ENCODE peak calls at places on chromosomes 2 and 18, in seven cellular contexts. O is gastrocnemius medialis; Y is CD8-positive, alpha-beta T cell; P is psoas muscle; L is cardiac muscle cell; X is OCI-LY7; A is mucosa of descending colon. F is an unnamed sample.

GRCh38 chr2:209463835-209464234 is 40.0 kb downstream of the MAP2 start:
- DNase-seq in O (no peak), Y (no peak), P (no peak), L (no peak), X (no peak), A (no peak), F (no peak)

GRCh38 chr18:32321826-32322225 is 132.0 kb downstream of the MEP1B start:
- DNase-seq in O (no peak), Y (no peak), P (no peak), L (no peak), X (no peak), A (no peak), F (no peak)

GRCh38 chr2:18626256-18626668 is 36.9 kb upstream of the NT5C1B start:
- DNase-seq in O (no peak), Y (no peak), P (no peak), L (peak), X (no peak), A (no peak), F (no peak)

GRCh38 chr2:222976521-222977076 is 75.4 kb upstream of the KCNE4 start:
- DNase-seq in O (no peak), Y (no peak), P (no peak), L (no peak), X (no peak), A (no peak), F (no peak)

GRCh38 chr2:95082479-95082878 is 39.1 kb downstream of the MRPS5 start:
- DNase-seq in O (no peak), Y (no peak), P (no peak), L (no peak), X (no peak), A (no peak), F (no peak)

GRCh38 chr18:25341861-25342260 is 10.1 kb downstream of the ZNF521 start:
- DNase-seq in O (no peak), Y (no peak), P (no peak), L (no peak), X (no peak), A (no peak), F (no peak)

GRCh38 chr2:37267685-37268084 is 36.2 kb downstream of the NDUFAF7 start:
- DNase-seq in O (no peak), Y (no peak), P (no peak), L (no peak), X (no peak), A (no peak), F (no peak)

GRCh38 chr2:218367415-218368149 is 10.9 kb downstream of the CATIP start:
- DNase-seq in O (peak), Y (peak), P (peak), L (peak), X (peak), A (peak), F (peak)

GRCh38 chr2:150888337-150888736 is 373.3 kb downstream of the RBM43 start:
- DNase-seq in O (no peak), Y (no peak), P (no peak), L (peak), X (no peak), A (no peak), F (no peak)

GRCh38 chr18:32425466-32425865 is 45.2 kb downstream of the GAREM1 start:
- DNase-seq in O (no peak), Y (no peak), P (no peak), L (peak), X (no peak), A (no peak), F (no peak)

GRCh38 chr18:58409802-58410445 is 219.0 kb downstream of the ALPK2 start:
- DNase-seq in O (no peak), Y (no peak), P (no peak), L (no peak), X (no peak), A (no peak), F (no peak)

GRCh38 chr2:10912076-10912731 is 470 bp downstream of the KCNF1 start:
- DNase-seq in O (no peak), Y (no peak), P (no peak), L (no peak), X (no peak), A (no peak), F (no peak)

GRCh38 chr18:28113271-28114023 is 63.5 kb downstream of the CDH2 start:
- DNase-seq in O (no peak), Y (no peak), P (no peak), L (no peak), X (no peak), A (no peak), F (no peak)

GRCh38 chr2:154256136-154256535 is 384.4 kb downstream of the GALNT13 start:
- DNase-seq in O (no peak), Y (no peak), P (no peak), L (no peak), X (no peak), A (no peak), F (no peak)

GRCh38 chr2:101753720-101754490 is 56.4 kb downstream of the MAP4K4 start:
- DNase-seq in O (no peak), Y (no peak), P (no peak), L (no peak), X (no peak), A (no peak), F (no peak)

GRCh38 chr2:195333869-195334268 is 323.2 kb upstream of the SLC39A10 start:
- DNase-seq in O (no peak), Y (no peak), P (no peak), L (no peak), X (peak), A (no peak), F (no peak)

GRCh38 chr18:22129778-22130177 is 39.6 kb upstream of the GATA6 start:
- DNase-seq in O (no peak), Y (no peak), P (no peak), L (no peak), X (no peak), A (no peak), F (no peak)

GRCh38 chr2:156023266-156023879 is 309.1 kb downstream of the NR4A2 start:
- DNase-seq in O (no peak), Y (no peak), P (no peak), L (no peak), X (no peak), A (no peak), F (no peak)
- H3K4me3 ChIP-seq in O (no peak), Y (no peak), P (no peak), L (no peak), X (no peak), A (no peak), F (no peak)

GRCh38 chr2:1745171-1746023 is 1.1 kb upstream of the PXDN start:
- DNase-seq in O (no peak), Y (no peak), P (no peak), L (no peak), X (no peak), A (no peak), F (no peak)
- H3K4me3 ChIP-seq in O (peak), Y (no peak), P (peak), L (peak), X (no peak), A (no peak), F (peak)

GRCh38 chr2:164839914-164840457 is 1.6 kb downstream of the COBLL1 start:
- DNase-seq in O (no peak), Y (no peak), P (no peak), L (peak), X (no peak), A (no peak), F (no peak)
- H3K4me3 ChIP-seq in O (peak), Y (no peak), P (peak), L (peak), X (no peak), A (no peak), F (peak)

DNA sequence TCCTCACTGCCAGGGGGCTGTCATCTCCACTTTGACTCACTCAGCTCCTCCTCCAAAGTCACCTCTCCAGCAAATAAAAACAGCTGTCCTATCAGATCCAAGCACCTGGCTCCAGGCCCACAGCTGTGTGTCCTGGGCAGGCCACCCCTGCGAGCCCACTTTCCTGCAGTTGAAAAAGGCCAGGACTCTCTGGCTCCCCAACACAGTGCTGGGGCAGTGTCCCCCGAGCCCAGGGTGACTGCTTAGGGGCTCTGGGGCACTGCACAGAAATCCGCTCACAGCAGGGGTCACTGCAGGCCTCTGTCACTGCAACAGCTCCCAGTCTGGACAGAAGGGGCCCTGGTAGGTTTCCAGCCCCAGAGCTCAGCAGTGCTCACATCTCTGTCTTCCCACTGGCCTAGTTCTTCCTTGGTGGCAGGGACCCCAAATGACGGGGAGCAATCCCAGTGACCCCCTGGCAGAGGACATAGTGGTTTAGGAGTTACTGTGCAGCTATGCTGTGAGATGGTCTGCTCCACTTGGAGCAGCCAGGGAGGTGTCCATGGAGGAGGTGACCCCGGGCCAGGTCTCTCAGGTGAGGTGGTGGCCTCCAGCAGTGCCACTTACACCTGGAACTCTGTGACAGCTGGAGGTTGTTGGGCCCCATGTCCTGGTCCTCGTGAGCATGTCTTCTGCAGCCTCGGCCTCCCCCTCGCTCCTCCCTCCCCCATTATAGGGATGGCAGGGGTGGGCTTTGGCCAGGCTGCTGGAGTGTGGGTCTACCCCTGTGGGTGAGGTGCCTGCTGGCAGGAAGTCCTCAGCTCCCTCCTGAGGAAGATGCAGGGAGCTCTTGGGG is 35.5 kb downstream of the HS6ST1 start:
- DNase-seq in O (no peak), Y (no peak), P (peak), L (no peak), X (no peak), A (peak), F (peak)
- H3K4me3 ChIP-seq in O (no peak), Y (no peak), P (no peak), L (no peak), X (no peak), A (no peak), F (no peak)

GRCh38 chr2:61178603-61179545 is 16.9 kb downstream of the C2orf74 start:
- DNase-seq in O (peak), Y (no peak), P (no peak), L (peak), X (peak), A (peak), F (peak)

GRCh38 chr2:61182059-61182383 is 20.0 kb downstream of the C2orf74 start:
- DNase-seq in O (no peak), Y (no peak), P (no peak), L (no peak), X (no peak), A (no peak), F (no peak)

GRCh38 chr2:61179701-61180639 is 18.0 kb downstream of the C2orf74 start:
- DNase-seq in O (peak), Y (no peak), P (peak), L (peak), X (no peak), A (peak), F (no peak)

GRCh38 chr2:61181382-61182058 is 19.5 kb downstream of the C2orf74 start:
- DNase-seq in O (no peak), Y (no peak), P (no peak), L (peak), X (no peak), A (no peak), F (no peak)

GRCh38 chr2:61180686-61181085 is 18.7 kb downstream of the C2orf74 start:
- DNase-seq in O (no peak), Y (no peak), P (no peak), L (no peak), X (no peak), A (no peak), F (no peak)
- H3K4me3 ChIP-seq in O (no peak), Y (no peak), P (no peak), L (no peak), X (no peak), A (no peak), F (no peak)

DNA sequence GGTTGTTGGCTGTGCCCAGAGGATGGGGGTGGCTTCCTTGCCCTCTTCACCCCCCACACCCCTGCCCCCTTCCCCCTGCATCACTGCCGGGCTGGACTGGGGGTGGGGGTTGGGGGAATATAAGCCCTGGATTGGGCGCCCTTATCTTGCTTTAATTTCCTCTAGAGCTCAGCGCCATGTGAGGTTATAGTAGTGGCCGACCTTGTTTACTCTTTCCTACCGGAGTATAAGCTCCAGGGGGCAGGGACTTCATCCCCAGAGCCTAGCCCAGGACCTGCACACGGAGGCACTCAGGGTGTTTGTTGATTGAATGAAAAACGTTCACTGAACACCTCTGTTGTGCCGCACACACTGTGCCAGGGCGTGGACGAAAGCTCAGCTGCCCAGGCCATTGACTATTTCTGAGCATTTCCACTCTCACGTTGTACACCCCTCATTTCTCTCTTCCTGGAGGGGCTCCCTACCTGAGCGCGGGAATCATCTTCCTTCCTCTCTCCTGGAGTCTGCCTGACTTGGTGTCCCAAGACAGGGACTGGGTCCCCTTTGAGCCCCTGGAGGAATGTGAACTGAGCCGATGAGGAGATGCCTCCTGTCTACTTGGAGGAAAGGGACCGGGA is 9.3 kb upstream of the SPATA3 start:
- DNase-seq in O (no peak), Y (no peak), P (no peak), L (no peak), X (no peak), A (no peak), F (no peak)
- H3K4me3 ChIP-seq in O (peak), Y (peak), P (peak), L (peak), X (no peak), A (no peak), F (peak)

GRCh38 chr2:169815849-169816248 is 8.9 kb downstream of the METTL5 start:
- DNase-seq in O (no peak), Y (no peak), P (no peak), L (peak), X (no peak), A (no peak), F (no peak)
- H3K4me3 ChIP-seq in O (no peak), Y (no peak), P (no peak), L (no peak), X (no peak), A (no peak), F (no peak)

GRCh38 chr2:127408807-127409099 is 9.5 kb upstream of the PROC start:
- DNase-seq in O (no peak), Y (no peak), P (no peak), L (no peak), X (no peak), A (no peak), F (no peak)
- H3K4me3 ChIP-seq in O (peak), Y (no peak), P (peak), L (peak), X (no peak), A (no peak), F (peak)

DNA sequence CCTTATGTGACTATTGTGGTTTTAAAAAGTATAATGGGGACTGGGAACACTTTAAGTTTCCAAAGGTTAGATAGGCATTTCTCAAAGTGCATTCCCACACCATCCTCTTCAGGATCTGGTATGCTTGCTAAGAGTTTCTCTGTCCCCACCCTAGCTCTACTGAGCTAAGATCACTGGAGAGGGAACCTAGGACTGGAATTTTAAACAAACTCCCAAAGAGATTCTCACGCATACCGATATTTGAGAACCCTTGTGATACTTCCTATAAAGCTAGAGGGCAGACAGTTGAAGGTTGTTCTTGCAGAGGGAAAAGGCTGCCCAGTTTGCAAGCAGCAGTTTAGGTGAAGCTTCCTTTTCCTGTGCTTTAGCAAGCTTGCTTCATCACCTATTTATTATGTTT is 3.7 kb downstream of the CNRIP1 start:
- DNase-seq in O (no peak), Y (no peak), P (no peak), L (no peak), X (peak), A (no peak), F (no peak)
- H3K4me3 ChIP-seq in O (no peak), Y (no peak), P (no peak), L (no peak), X (no peak), A (no peak), F (no peak)

DNA sequence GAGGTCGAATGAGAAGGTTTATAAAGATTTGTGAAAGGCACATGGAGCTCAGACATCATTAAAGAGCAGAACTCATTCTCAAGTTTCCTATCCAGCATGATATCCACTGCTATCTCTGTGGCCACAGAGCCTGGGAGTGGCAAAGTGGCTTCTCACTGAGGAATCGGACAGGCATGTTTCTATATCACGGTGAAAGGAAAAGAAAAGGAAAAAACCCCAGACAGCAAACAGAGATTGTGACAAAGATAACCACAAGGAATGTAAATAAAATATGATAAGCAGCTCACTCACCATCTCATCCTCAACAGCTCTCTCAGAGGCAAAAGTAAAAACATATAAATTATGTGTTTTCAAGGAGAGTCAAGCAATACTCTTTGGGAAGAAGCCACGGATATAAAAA is 2.5 kb downstream of the PID1 start:
- DNase-seq in O (no peak), Y (no peak), P (no peak), L (no peak), X (no peak), A (no peak), F (no peak)
- H3K4me3 ChIP-seq in O (peak), Y (no peak), P (peak), L (no peak), X (no peak), A (no peak), F (peak)

F was measured in lower lobe of right lung.